ENCODE peak calls at places on chromosomes 1 and 21, in five cellular contexts. I is AG04450, F is heart right ventricle, E is lower lobe of right lung, W is left lung. C is an unnamed sample.

GRCh38 chr1:116765962-116766361 is 11.7 kb downstream of the CD2 start:
- DNase-seq in I (no peak), F (no peak), E (no peak), W (no peak), C (no peak)

GRCh38 chr1:56452027-56453011 is 127.0 kb downstream of the PLPP3 start:
- DNase-seq in I (no peak), F (no peak), E (no peak), W (no peak), C (no peak)

GRCh38 chr1:30087465-30087864 is 635.9 kb downstream of the MATN1 start:
- DNase-seq in I (no peak), F (no peak), E (no peak), W (no peak), C (no peak)

GRCh38 chr1:225763815-225764548 is 13.6 kb upstream of the SRP9 start:
- DNase-seq in I (no peak), F (no peak), E (no peak), W (no peak), C (peak)

GRCh38 chr1:94597701-94598100 is 56.1 kb upstream of the F3 start:
- DNase-seq in I (no peak), F (no peak), E (no peak), W (no peak), C (peak)

GRCh38 chr1:54051936-54052469 is 1.0 kb downstream of the TMEM59 start:
- DNase-seq in I (no peak), F (no peak), E (no peak), W (peak), C (no peak)

GRCh38 chr1:145706282-145706681 is 886 bp downstream of the PDZK1 start:
- DNase-seq in I (no peak), F (no peak), E (no peak), W (no peak), C (peak)

GRCh38 chr1:165416876-165417275 is 28.1 kb downstream of the RXRG start:
- DNase-seq in I (no peak), F (peak), E (no peak), W (no peak), C (no peak)

GRCh38 chr21:39016740-39017315 is 166.4 kb downstream of the PSMG1 start:
- DNase-seq in I (no peak), F (no peak), E (peak), W (peak), C (no peak)

GRCh38 chr1:71834570-71835441 is 447.5 kb downstream of the NEGR1 start:
- DNase-seq in I (no peak), F (peak), E (no peak), W (no peak), C (no peak)

GRCh38 chr1:40736085-40736531 is 44.6 kb downstream of the NFYC start:
- DNase-seq in I (no peak), F (no peak), E (no peak), W (no peak), C (peak)

GRCh38 chr1:87629673-87630072 is 301.0 kb downstream of the LMO4 start:
- DNase-seq in I (no peak), F (no peak), E (no peak), W (no peak), C (no peak)

GRCh38 chr1:84000954-84001495 is 2.1 kb upstream of the TTLL7 start:
- DNase-seq in I (no peak), F (no peak), E (no peak), W (no peak), C (no peak)

GRCh38 chr1:16126738-16127515 is 28.9 kb downstream of the EPHA2 start:
- DNase-seq in I (no peak), F (peak), E (no peak), W (no peak), C (no peak)

GRCh38 chr1:205343431-205344009 is 13.2 kb downstream of the KLHDC8A start:
- DNase-seq in I (no peak), F (no peak), E (no peak), W (no peak), C (no peak)

GRCh38 chr1:97307151-97307550 is 585.6 kb downstream of the PTBP2 start:
- DNase-seq in I (no peak), F (no peak), E (no peak), W (no peak), C (no peak)

GRCh38 chr21:46003575-46004007 is 22.0 kb downstream of the COL6A1 start:
- DNase-seq in I (no peak), F (peak), E (peak), W (no peak), C (no peak)

GRCh38 chr1:26126321-26127084 is 14.9 kb downstream of the PDIK1L start:
- DNase-seq in I (no peak), F (no peak), E (no peak), W (peak), C (no peak)

GRCh38 chr1:211305044-211305443 is 21.6 kb upstream of the TRAF5 start:
- DNase-seq in I (no peak), F (no peak), E (no peak), W (no peak), C (peak)

GRCh38 chr1:31548899-31549806 is 27.2 kb upstream of the TINAGL1 start:
- DNase-seq in I (peak), F (peak), E (peak), W (peak), C (peak)

GRCh38 chr1:43565600-43566360 is 35.1 kb downstream of the PTPRF start:
- DNase-seq in I (no peak), F (peak), E (peak), W (peak), C (peak)

GRCh38 chr1:201594575-201595245 is 55.8 kb downstream of the NAV1 start:
- DNase-seq in I (no peak), F (no peak), E (peak), W (no peak), C (no peak)

GRCh38 chr1:21724570-21724969 is 55.4 kb upstream of the RAP1GAP start:
- DNase-seq in I (no peak), F (no peak), E (no peak), W (no peak), C (no peak)

GRCh38 chr1:179079113-179079761 is 2.6 kb upstream of the TOR3A start:
- DNase-seq in I (peak), F (no peak), E (no peak), W (no peak), C (peak)

GRCh38 chr1:167934407-167935251 is 1.9 kb upstream of the DCAF6 start:
- DNase-seq in I (no peak), F (no peak), E (no peak), W (no peak), C (no peak)

GRCh38 chr1:167937709-167938010 is 788 bp upstream of the MPC2 start:
- DNase-seq in I (no peak), F (no peak), E (no peak), W (no peak), C (no peak)

GRCh38 chr1:167935252-167936067 is 1.0 kb upstream of the DCAF6 start:
- DNase-seq in I (no peak), F (no peak), E (no peak), W (peak), C (peak)

GRCh38 chr1:167936930-167937708 is at the start of gene MPC2:
- DNase-seq in I (peak), F (peak), E (peak), W (peak), C (peak)

DNA sequence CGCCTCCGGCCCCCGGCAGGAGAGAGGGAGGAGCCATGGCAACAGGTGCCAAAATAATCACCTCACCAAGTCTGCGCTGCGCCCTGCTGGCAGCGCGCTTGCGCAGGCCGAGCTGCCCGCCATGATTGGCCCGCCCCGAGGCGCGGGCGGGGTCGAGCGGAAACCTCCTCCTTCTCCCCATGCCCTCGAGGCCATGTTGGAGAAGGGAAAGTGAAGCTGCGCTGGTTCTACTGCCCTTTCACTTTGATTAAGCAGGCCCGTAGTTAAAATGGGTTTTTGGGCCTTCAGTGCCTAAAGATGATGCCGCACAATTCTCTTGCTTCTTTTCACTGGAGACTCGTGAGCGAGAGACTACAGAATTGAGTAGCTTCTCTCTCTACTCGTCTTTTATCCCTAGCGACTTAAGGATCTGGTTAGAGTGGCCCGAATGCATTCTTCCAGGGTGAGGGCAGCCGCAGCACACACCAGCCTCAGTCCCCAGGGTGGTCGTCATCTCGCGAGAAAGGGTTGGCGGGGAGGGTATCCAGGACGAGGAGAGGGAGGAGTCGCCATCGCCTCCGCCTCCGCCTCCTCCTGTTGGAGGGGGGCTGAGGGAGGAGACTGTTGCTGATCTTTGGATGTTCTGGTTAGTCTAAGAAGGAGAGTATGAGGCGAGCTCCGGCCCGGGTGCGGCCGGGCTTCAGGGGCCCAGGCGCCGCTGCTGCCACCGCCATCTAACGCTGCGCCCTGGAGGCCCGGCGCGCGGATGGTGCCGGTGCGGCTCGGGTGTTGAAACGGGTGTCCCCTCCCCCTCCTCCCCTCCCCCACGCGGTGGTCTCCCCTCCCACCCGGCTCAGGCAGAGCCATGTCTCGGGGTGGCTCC is at the start of gene DCAF6:
- DNase-seq in I (peak), F (peak), E (peak), W (peak), C (peak)
- H3K27ac ChIP-seq in I (peak), F (peak), E (peak), W (peak), C (peak)

DNA sequence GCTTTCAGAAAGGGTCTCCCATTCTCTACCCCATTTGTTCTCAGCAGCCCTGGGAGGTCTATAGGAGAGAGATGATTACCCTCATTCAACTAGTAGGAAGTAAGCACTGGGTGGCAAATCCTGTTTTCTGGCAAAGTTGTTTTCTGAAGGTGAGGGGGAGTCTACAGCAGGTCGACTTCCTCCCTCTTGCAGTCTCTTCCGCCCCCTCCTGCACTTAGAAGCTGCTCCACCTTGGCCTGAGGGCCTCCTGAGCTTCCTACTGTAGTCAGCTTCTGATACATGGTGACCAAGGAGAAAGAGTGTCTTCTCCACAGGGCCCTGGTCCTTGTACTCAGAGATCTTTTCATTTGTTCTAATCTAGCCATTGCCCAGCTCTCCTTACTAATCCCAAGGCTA is 93.1 kb downstream of the RGL1 start:
- DNase-seq in I (no peak), F (no peak), E (no peak), W (no peak), C (no peak)
- H3K27ac ChIP-seq in I (no peak), F (no peak), E (no peak), W (no peak), C (no peak)

DNA sequence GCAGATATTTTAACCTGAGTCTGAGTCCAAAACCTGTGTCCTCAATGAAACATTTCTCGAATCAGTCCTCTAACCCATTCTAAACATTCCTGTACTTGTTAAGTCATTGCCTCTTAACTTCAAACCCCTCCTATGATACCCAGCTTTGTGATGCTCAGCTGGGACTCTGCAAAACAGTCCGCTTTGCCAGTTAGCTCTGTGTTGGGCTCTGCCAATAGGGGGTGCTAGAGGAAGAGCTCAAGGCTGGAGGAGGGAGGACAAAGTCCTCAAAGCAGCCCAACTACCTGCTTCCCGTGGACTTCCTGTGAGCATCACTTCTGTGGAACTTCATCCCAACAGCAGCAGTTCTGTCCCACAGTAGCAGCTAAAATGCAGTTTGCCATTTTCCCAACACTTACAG is 38.1 kb upstream of the SYT14 start:
- DNase-seq in I (no peak), F (no peak), E (no peak), W (no peak), C (no peak)
- H3K27ac ChIP-seq in I (no peak), F (no peak), E (no peak), W (no peak), C (peak)

GRCh38 chr1:202805886-202806511 is 2.2 kb downstream of the KDM5B start:
- DNase-seq in I (no peak), F (no peak), E (no peak), W (no peak), C (no peak)
- H3K27ac ChIP-seq in I (no peak), F (no peak), E (no peak), W (peak), C (no peak)

DNA sequence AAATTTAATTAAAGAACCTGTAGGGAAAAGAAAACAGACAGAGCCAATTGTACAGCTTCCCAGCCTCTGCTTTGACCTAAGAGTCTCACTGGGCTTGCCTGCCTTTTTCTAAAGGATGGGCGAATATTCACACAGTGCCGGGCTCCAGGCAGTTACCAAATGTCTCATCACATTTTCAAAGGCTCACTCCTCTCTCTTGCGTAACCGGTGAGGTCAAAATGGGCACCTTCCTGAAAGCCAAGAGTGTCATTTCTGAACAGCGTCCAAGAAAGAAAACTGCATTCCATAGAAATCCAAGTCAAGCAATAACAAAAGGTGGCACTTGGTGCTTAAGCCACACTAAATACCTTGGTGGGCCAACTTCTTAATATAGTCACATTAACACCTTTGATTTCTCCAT is 714 bp upstream of the PALMD start:
- DNase-seq in I (no peak), F (peak), E (no peak), W (peak), C (no peak)
- H3K27ac ChIP-seq in I (no peak), F (peak), E (peak), W (peak), C (no peak)

DNA sequence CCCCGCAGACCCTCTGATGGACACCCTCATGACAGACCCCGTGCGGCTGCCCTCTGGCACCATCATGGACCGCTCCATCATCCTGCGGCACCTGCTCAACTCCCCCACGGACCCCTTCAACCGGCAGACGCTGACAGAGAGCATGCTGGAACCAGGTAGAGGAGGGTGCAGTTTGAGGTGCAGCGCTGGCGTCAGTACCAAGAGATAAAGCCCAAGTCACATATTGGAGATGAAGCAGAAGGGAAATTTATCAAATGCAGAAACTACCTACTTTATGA is 31.0 kb upstream of the KIF1B start:
- DNase-seq in I (no peak), F (no peak), E (no peak), W (no peak), C (no peak)
- H3K27ac ChIP-seq in I (no peak), F (no peak), E (no peak), W (no peak), C (no peak)